ENCODE peak calls at places on chromosome 5, in six cellular contexts. One of them, this sample, is unnamed.

GRCh38 chr5:83562207-83562606 is 90.7 kb downstream of the VCAN start:
- DNase-seq in cardiac fibroblast: no peak
- DNase-seq in colonic mucosa: no peak
- DNase-seq in GM10248: no peak
- DNase-seq in body of pancreas: no peak
- DNase-seq in ovary: no peak
- DNase-seq in this sample: no peak

GRCh38 chr5:31720811-31721345 is 81.9 kb downstream of the PDZD2 start:
- DNase-seq in GM10248: no peak
- DNase-seq in colonic mucosa: no peak
- DNase-seq in ovary: no peak
- DNase-seq in body of pancreas: no peak
- DNase-seq in cardiac fibroblast: no peak
- DNase-seq in this sample: no peak

GRCh38 chr5:141420855-141421488 is at the start of gene PCDHGA11:
- DNase-seq in GM10248: peak; percentile 69
- DNase-seq in ovary: no peak
- DNase-seq in colonic mucosa: peak; percentile 38
- DNase-seq in body of pancreas: peak; percentile 22
- DNase-seq in cardiac fibroblast: peak; percentile 79
- DNase-seq in this sample: peak; percentile 86

GRCh38 chr5:107204413-107204812 is 466.3 kb downstream of the EFNA5 start:
- DNase-seq in body of pancreas: no peak
- DNase-seq in colonic mucosa: no peak
- DNase-seq in cardiac fibroblast: no peak
- DNase-seq in ovary: no peak
- DNase-seq in GM10248: no peak
- DNase-seq in this sample: no peak

GRCh38 chr5:111954516-111955337 is 197.7 kb upstream of the NREP start:
- DNase-seq in cardiac fibroblast: no peak
- DNase-seq in GM10248: peak; percentile 20
- DNase-seq in colonic mucosa: no peak
- DNase-seq in ovary: no peak
- DNase-seq in body of pancreas: no peak
- DNase-seq in this sample: peak; percentile 60

GRCh38 chr5:179475211-179475840 is 75.0 kb upstream of the RUFY1 start:
- DNase-seq in cardiac fibroblast: peak; percentile 22
- DNase-seq in GM10248: no peak
- DNase-seq in body of pancreas: peak; percentile 11
- DNase-seq in ovary: no peak
- DNase-seq in colonic mucosa: no peak
- DNase-seq in this sample: no peak

GRCh38 chr5:15610216-15610615 is 110.2 kb downstream of the FBXL7 start:
- DNase-seq in cardiac fibroblast: peak; percentile 38
- DNase-seq in body of pancreas: no peak
- DNase-seq in colonic mucosa: no peak
- DNase-seq in ovary: no peak
- DNase-seq in GM10248: no peak
- DNase-seq in this sample: no peak

GRCh38 chr5:68424799-68425537 is 209.4 kb downstream of the PIK3R1 start:
- DNase-seq in body of pancreas: no peak
- DNase-seq in GM10248: peak; percentile 45
- DNase-seq in cardiac fibroblast: peak; percentile 42
- DNase-seq in ovary: no peak
- DNase-seq in colonic mucosa: peak; percentile 52
- DNase-seq in this sample: peak; percentile 55

GRCh38 chr5:34674226-34674625 is 18.1 kb downstream of the RAI14 start:
- DNase-seq in cardiac fibroblast: peak; percentile 91
- DNase-seq in body of pancreas: no peak
- DNase-seq in ovary: no peak
- DNase-seq in GM10248: no peak
- DNase-seq in colonic mucosa: no peak
- DNase-seq in this sample: peak; percentile 41

GRCh38 chr5:133687212-133688051 is 75.1 kb upstream of the FSTL4 start:
- DNase-seq in GM10248: no peak
- DNase-seq in colonic mucosa: no peak
- DNase-seq in body of pancreas: no peak
- DNase-seq in cardiac fibroblast: no peak
- DNase-seq in ovary: no peak
- DNase-seq in this sample: no peak

GRCh38 chr5:90792725-90793124 is 234.1 kb downstream of the ADGRV1 start:
- DNase-seq in ovary: no peak
- DNase-seq in cardiac fibroblast: peak; percentile 21
- DNase-seq in colonic mucosa: no peak
- DNase-seq in body of pancreas: no peak
- DNase-seq in GM10248: no peak
- DNase-seq in this sample: no peak

GRCh38 chr5:111563041-111563822 is 50.9 kb upstream of the STARD4 start:
- DNase-seq in colonic mucosa: no peak
- DNase-seq in cardiac fibroblast: peak; percentile 98
- DNase-seq in body of pancreas: no peak
- DNase-seq in GM10248: no peak
- DNase-seq in ovary: no peak
- DNase-seq in this sample: peak; percentile 57

GRCh38 chr5:33299621-33300208 is 141.1 kb upstream of the TARS1 start:
- DNase-seq in cardiac fibroblast: peak; percentile 86
- DNase-seq in ovary: no peak
- DNase-seq in body of pancreas: peak; percentile 18
- DNase-seq in GM10248: peak; percentile 3
- DNase-seq in colonic mucosa: no peak
- DNase-seq in this sample: peak; percentile 86

DNA sequence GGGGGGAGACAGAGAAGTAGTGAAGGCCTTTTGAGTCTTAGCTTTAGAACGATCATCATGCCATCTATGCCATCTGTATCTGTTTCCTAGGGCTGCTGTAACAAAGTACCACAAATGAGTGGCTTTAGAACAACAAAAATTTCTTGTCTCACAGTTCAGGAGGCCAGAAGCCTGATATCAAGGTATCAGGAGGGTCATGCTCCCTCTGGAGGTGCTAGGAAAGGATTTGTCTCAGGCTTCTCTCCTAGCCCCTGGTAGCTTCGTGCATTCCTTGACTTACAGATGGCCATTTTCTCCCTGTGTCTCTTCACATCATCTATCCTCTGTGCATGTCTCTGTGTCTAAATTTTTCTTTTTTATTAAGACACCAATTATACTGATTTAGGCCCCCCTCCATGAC is 5.2 kb downstream of the CARD6 start:
- DNase-seq in GM10248: no peak
- DNase-seq in ovary: no peak
- DNase-seq in colonic mucosa: no peak
- DNase-seq in cardiac fibroblast: no peak
- DNase-seq in body of pancreas: no peak
- DNase-seq in this sample: no peak
- TF ChIP-seq CTCF in GM10248: no peak
- TF ChIP-seq CTCF in ovary: no peak
- TF ChIP-seq CTCF in colonic mucosa: no peak
- TF ChIP-seq CTCF in cardiac fibroblast: no peak
- TF ChIP-seq CTCF in body of pancreas: no peak
- TF ChIP-seq CTCF in this sample: no peak

GRCh38 chr5:93579561-93580386 is 1.2 kb downstream of the NR2F1-AS1 start:
- DNase-seq in cardiac fibroblast: peak; percentile 65
- DNase-seq in GM10248: peak; percentile 31
- DNase-seq in body of pancreas: no peak
- DNase-seq in ovary: peak; percentile 61
- DNase-seq in colonic mucosa: no peak
- DNase-seq in this sample: no peak

GRCh38 chr5:93577807-93578178 is 3.2 kb downstream of the NR2F1-AS1 start:
- DNase-seq in ovary: no peak
- DNase-seq in body of pancreas: no peak
- DNase-seq in cardiac fibroblast: no peak
- DNase-seq in GM10248: no peak
- DNase-seq in colonic mucosa: no peak
- DNase-seq in this sample: no peak

GRCh38 chr5:93580387-93581100 is 475 bp downstream of the NR2F1-AS1 start:
- DNase-seq in colonic mucosa: no peak
- DNase-seq in GM10248: peak; percentile 16
- DNase-seq in body of pancreas: no peak
- DNase-seq in cardiac fibroblast: peak; percentile 60
- DNase-seq in ovary: peak; percentile 47
- DNase-seq in this sample: no peak

GRCh38 chr5:93578179-93578812 is 2.7 kb downstream of the NR2F1-AS1 start:
- DNase-seq in colonic mucosa: no peak
- DNase-seq in body of pancreas: no peak
- DNase-seq in GM10248: peak; percentile 3
- DNase-seq in cardiac fibroblast: no peak
- DNase-seq in ovary: no peak
- DNase-seq in this sample: no peak

GRCh38 chr5:93578813-93579560 is 2.0 kb downstream of the NR2F1-AS1 start:
- DNase-seq in colonic mucosa: peak; percentile 53
- DNase-seq in ovary: peak; percentile 78
- DNase-seq in body of pancreas: peak; percentile 19
- DNase-seq in cardiac fibroblast: peak; percentile 83
- DNase-seq in GM10248: peak; percentile 16
- DNase-seq in this sample: no peak
- TF ChIP-seq CTCF in colonic mucosa: no peak
- TF ChIP-seq CTCF in ovary: no peak
- TF ChIP-seq CTCF in body of pancreas: no peak
- TF ChIP-seq CTCF in cardiac fibroblast: no peak
- TF ChIP-seq CTCF in GM10248: no peak
- TF ChIP-seq CTCF in this sample: no peak

GRCh38 chr5:137567226-137567625 is 68.1 kb upstream of the SPOCK1 start:
- DNase-seq in ovary: no peak
- DNase-seq in cardiac fibroblast: no peak
- DNase-seq in body of pancreas: no peak
- DNase-seq in colonic mucosa: no peak
- DNase-seq in GM10248: no peak
- DNase-seq in this sample: no peak

GRCh38 chr5:137573376-137573775 is 74.2 kb upstream of the SPOCK1 start:
- DNase-seq in GM10248: no peak
- DNase-seq in ovary: no peak
- DNase-seq in colonic mucosa: no peak
- DNase-seq in body of pancreas: no peak
- DNase-seq in cardiac fibroblast: no peak
- DNase-seq in this sample: no peak

GRCh38 chr5:137572042-137572695 is 73.0 kb upstream of the SPOCK1 start:
- DNase-seq in body of pancreas: no peak
- DNase-seq in colonic mucosa: no peak
- DNase-seq in GM10248: no peak
- DNase-seq in ovary: no peak
- DNase-seq in cardiac fibroblast: no peak
- DNase-seq in this sample: no peak

GRCh38 chr5:137566780-137567179 is 67.7 kb upstream of the SPOCK1 start:
- DNase-seq in GM10248: no peak
- DNase-seq in ovary: no peak
- DNase-seq in body of pancreas: no peak
- DNase-seq in cardiac fibroblast: peak; percentile 43
- DNase-seq in colonic mucosa: no peak
- DNase-seq in this sample: no peak

DNA sequence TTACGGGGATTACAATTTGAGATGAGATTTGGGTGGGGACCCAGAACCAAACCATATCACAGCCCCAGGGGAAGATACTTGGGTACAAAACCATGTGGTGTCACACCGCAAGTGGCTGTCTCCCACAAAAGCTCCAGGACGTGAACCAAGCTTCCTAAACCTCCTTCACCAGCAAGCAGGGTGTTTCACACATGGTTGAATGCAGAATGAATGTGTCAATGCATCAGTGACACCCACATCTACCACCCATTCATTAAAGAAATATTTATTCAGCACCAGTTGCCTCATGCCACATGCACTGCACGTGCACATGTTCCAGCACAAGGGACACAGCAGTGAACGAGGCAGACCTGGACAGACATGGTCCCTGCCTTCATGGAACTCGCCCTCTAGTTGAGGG is 70.9 kb upstream of the SPOCK1 start:
- DNase-seq in body of pancreas: no peak
- DNase-seq in cardiac fibroblast: no peak
- DNase-seq in GM10248: no peak
- DNase-seq in colonic mucosa: no peak
- DNase-seq in ovary: no peak
- DNase-seq in this sample: peak; percentile 13
- TF ChIP-seq CTCF in body of pancreas: no peak
- TF ChIP-seq CTCF in cardiac fibroblast: no peak
- TF ChIP-seq CTCF in GM10248: no peak
- TF ChIP-seq CTCF in colonic mucosa: no peak
- TF ChIP-seq CTCF in ovary: no peak
- TF ChIP-seq CTCF in this sample: no peak

GRCh38 chr5:751496-751895 is 33.0 kb downstream of the ZDHHC11B start:
- DNase-seq in body of pancreas: no peak
- DNase-seq in GM10248: no peak
- DNase-seq in ovary: no peak
- DNase-seq in colonic mucosa: peak; percentile 4
- DNase-seq in cardiac fibroblast: no peak
- DNase-seq in this sample: no peak

GRCh38 chr5:749101-749670 is 35.3 kb downstream of the ZDHHC11B start:
- DNase-seq in cardiac fibroblast: no peak
- DNase-seq in body of pancreas: no peak
- DNase-seq in GM10248: no peak
- DNase-seq in ovary: no peak
- DNase-seq in colonic mucosa: no peak
- DNase-seq in this sample: no peak

DNA sequence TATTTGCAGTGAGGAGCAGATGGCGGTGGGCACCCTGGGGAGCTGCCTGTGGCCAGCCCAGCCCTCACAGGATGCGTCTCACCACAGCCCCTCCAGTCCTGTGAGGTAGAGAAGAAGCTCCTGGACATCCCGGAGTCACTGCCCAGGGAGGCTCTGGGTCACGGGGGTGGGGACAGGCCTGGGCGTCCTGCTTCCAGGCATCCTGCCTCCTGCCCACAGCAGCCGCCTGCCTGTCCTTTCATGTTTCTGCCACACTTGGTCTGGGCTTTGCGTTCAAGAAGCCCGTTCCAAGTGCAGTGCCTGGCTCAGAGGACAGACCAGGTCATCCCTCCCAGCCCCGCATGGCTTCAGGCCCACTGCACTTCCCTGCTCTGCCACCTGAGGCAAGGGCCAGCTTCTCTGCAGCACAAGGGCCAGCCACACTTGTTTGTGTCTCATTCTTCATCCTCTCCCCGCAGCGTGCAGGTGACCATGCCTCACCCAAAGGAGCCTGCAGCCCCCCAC is 38.2 kb downstream of the ZDHHC11B start:
- DNase-seq in colonic mucosa: no peak
- DNase-seq in ovary: no peak
- DNase-seq in GM10248: no peak
- DNase-seq in cardiac fibroblast: no peak
- DNase-seq in body of pancreas: no peak
- DNase-seq in this sample: no peak
- TF ChIP-seq CTCF in colonic mucosa: no peak
- TF ChIP-seq CTCF in ovary: no peak
- TF ChIP-seq CTCF in GM10248: no peak
- TF ChIP-seq CTCF in cardiac fibroblast: no peak
- TF ChIP-seq CTCF in body of pancreas: no peak
- TF ChIP-seq CTCF in this sample: no peak

DNA sequence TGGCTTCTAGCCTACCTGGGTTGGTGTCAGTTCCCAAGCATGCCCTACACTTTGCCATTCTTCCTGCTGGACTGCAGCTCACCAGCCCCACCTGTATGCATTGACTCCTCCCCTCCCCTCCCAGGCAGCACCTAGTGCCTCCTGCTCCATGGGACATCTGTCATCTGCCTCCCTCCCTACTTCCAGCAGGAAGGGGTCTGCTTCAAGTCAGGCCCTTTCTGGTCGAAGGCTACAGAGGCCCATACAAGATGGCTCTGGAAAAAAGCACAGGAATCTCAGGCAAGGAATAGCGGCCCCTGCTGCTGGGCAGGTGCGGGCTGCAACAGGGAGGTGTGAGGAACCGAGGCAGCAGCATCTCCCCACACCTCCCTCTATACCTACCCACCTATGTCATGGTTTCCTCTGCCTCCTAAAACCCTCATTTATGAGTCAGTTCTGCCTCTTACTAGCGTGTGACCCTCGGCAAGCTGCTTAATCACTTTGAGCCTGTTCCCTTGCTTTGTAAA is 19.7 kb downstream of the WWC1 start:
- DNase-seq in ovary: no peak
- DNase-seq in body of pancreas: no peak
- DNase-seq in GM10248: no peak
- DNase-seq in colonic mucosa: peak; percentile 67
- DNase-seq in cardiac fibroblast: no peak
- DNase-seq in this sample: no peak
- TF ChIP-seq CTCF in ovary: no peak
- TF ChIP-seq CTCF in body of pancreas: peak; percentile 7
- TF ChIP-seq CTCF in GM10248: no peak
- TF ChIP-seq CTCF in colonic mucosa: no peak
- TF ChIP-seq CTCF in cardiac fibroblast: no peak
- TF ChIP-seq CTCF in this sample: no peak